ENCODE peak calls at places on chromosome 9, in five cellular contexts. C, P, J, Q and N are unnamed samples.

GRCh38 chr9:69412741-69413150 is 87.7 kb downstream of the ENTREP1 start:
- DNase-seq in C (peak), P (no peak), J (peak), Q (no peak), N (peak)

GRCh38 chr9:131656356-131657030 is 83.4 kb downstream of the RAPGEF1 start:
- DNase-seq in C (no peak), P (peak), J (no peak), Q (no peak), N (no peak)

GRCh38 chr9:126499005-126499910 is 114.5 kb upstream of the LMX1B start:
- DNase-seq in C (peak), P (peak), J (peak), Q (no peak), N (peak)

GRCh38 chr9:37412431-37413151 is 9.9 kb upstream of the GRHPR start:
- DNase-seq in C (no peak), P (no peak), J (no peak), Q (peak), N (no peak)

GRCh38 chr9:126375386-126375785 is 48.8 kb downstream of the MVB12B start:
- DNase-seq in C (peak), P (no peak), J (peak), Q (no peak), N (peak)

GRCh38 chr9:36207546-36208012 is 16.9 kb downstream of the CLTA start:
- DNase-seq in C (peak), P (no peak), J (peak), Q (no peak), N (no peak)

GRCh38 chr9:111938427-111938800 is 41.8 kb downstream of the UGCG start:
- DNase-seq in C (no peak), P (no peak), J (no peak), Q (no peak), N (no peak)

GRCh38 chr9:113502427-113503008 is 39.0 kb downstream of the RGS3 start:
- DNase-seq in C (no peak), P (no peak), J (no peak), Q (no peak), N (no peak)

GRCh38 chr9:4740373-4740622 is 704 bp downstream of the AK3 start:
- DNase-seq in C (peak), P (no peak), J (peak), Q (no peak), N (peak)

GRCh38 chr9:6938447-6938846 is 180.7 kb downstream of the KDM4C start:
- DNase-seq in C (peak), P (no peak), J (peak), Q (peak), N (peak)

GRCh38 chr9:38358390-38359296 is 33.9 kb upstream of the ALDH1B1 start:
- DNase-seq in C (no peak), P (no peak), J (no peak), Q (peak), N (no peak)

GRCh38 chr9:37486616-37487544 is 1.1 kb downstream of the POLR1E start:
- DNase-seq in C (peak), P (no peak), J (peak), Q (peak), N (no peak)

GRCh38 chr9:113620377-113621161 is 157.0 kb downstream of the RGS3 start:
- DNase-seq in C (peak), P (no peak), J (peak), Q (peak), N (no peak)